ENCODE peak calls at places on chromosome 22, in four cellular contexts. B is fibroblast of lung, C is keratinocyte, U is GM23248. Y is an unnamed sample.

GRCh38 chr22:38754247-38755154 is 1.3 kb downstream of the SUN2 start:
- DNase-seq in B (peak), C (no peak), U (peak), Y (peak)

GRCh38 chr22:26751217-26751616 is 93.8 kb downstream of the MIAT start:
- DNase-seq in U (no peak), C (no peak), B (no peak), Y (no peak)

GRCh38 chr22:38420734-38421133 is 34.3 kb downstream of the KCNJ4 start:
- DNase-seq in U (no peak), C (no peak), B (no peak), Y (no peak)

GRCh38 chr22:33328789-33329296 is 270.7 kb upstream of the SYN3 start:
- DNase-seq in U (peak), C (peak), B (peak), Y (no peak)

GRCh38 chr22:30159561-30160353 is 79.5 kb downstream of the HORMAD2 start:
- DNase-seq in U (peak), C (peak), B (peak), Y (no peak)

GRCh38 chr22:19664406-19664805 is 49.9 kb upstream of the SEPTIN5 start:
- DNase-seq in C (no peak), B (no peak), U (no peak), Y (no peak)

GRCh38 chr22:47199261-47199948 is 437.0 kb downstream of the TBC1D22A start:
- DNase-seq in B (no peak), U (no peak), C (no peak), Y (no peak)

GRCh38 chr22:44574057-44574456 is 76.0 kb upstream of the RTL6 start:
- DNase-seq in C (peak), U (peak), B (peak), Y (no peak)

GRCh38 chr22:21865041-21865440 is 2.4 kb downstream of the MAPK1 start:
- DNase-seq in B (peak), U (peak), C (no peak), Y (no peak)
- H3K9ac ChIP-seq in B (no peak), U (peak), C (peak), Y (peak)

DNA sequence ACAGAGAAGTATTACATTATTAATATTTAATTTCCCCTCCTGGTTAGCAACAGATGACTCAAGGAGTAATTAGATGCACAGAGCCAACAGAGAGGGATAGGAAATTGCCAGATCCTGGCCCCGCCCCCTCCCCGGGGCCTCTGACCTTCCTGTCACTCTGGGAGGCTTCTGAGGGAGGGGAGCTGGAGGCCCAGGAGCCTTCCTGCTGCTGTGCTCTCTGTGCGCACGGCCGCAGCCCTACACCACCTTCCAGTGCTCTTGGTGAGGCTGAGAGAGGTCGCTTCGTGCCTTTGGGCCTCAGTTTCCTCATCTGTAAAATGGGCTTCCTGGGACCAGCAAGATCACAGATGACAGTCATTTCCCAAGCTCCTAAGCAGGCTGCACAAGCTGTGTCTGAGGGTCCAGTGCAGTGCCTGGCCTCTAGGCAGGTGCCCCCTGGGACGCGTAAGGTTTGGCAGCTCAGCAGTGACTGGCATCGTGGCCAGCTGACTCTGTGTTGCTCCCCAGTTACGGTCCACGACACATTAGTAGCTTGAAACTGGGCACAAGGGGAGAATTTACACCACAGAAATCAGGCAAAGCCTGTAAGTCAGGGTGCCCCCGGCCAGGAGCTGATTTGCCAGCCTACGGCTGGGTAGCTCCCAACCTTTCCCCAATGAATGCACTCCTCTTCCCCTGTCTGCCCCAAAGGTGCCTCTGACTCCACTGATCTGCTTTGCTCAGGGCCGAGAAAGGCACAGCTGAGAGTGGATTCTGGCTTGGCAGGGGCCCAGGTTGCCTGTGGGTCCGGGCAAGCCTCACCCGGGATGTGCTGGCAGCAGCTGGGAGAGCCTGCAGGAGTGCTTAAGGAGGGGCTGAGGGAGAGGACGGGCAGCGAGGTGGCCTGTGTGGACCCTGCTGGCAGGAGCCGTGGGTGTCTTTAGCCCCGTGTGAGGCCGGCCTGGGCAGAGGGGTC is 2.3 kb downstream of the ADORA2A start:
- DNase-seq in B (no peak), C (peak), U (peak), Y (peak)
- H3K4me2 ChIP-seq in B (no peak), C (no peak), U (no peak), Y (peak)

GRCh38 chr22:43308451-43309235 is 34.5 kb downstream of the SCUBE1 start:
- DNase-seq in B (peak), U (no peak), C (no peak), Y (no peak)
- H3K9ac ChIP-seq in B (no peak), U (no peak), C (no peak), Y (no peak)

GRCh38 chr22:28774378-28774777 is 1.9 kb downstream of the CCDC117 start:
- DNase-seq in C (no peak), U (no peak), B (no peak), Y (no peak)
- H3K4me2 ChIP-seq in C (no peak), U (peak), B (peak), Y (peak)

DNA sequence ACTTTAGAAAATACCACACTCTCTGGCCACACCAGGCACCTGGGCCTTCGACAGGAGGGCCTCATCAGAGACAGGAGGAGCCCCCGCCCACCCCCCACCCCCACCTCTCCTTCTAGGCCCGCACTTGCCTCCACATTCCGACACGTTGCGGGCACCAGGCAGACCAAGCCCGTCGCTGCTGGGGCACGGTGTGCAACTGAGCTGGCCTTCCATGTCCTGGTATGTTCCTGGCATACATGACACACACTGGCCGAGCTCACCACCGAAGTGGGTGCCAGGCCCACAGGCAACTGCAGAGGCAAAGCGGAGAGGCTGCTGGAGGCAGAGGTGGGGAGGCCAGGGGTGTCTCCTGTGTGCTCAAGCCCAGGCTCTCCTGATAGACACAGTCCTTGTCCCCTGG is 27.0 kb upstream of the TTLL12 start:
- DNase-seq in B (no peak), U (no peak), C (no peak), Y (no peak)
- H3K9ac ChIP-seq in B (no peak), U (no peak), C (no peak), Y (no peak)

GRCh38 chr22:45842141-45842831 is 134.7 kb downstream of the WNT7B start:
- DNase-seq in B (peak), U (peak), C (no peak), Y (no peak)
- H3K4me2 ChIP-seq in B (no peak), U (no peak), C (no peak), Y (no peak)